ENCODE peak calls at places on chromosomes 5 and 9, in five cellular contexts. One of them, this sample, is unnamed. For H3K27me3, the result is how much of the 10 kb centered on the place peaks cover.

GRCh38 chr5:14479143-14479701 is 102.4 kb upstream of the OTULINL start:
- DNase-seq in heart left ventricle: no peak
- DNase-seq in neural progenitor cell: no peak
- DNase-seq in CD8-positive, alpha-beta T cell: no peak
- DNase-seq in MM.1S: no peak
- DNase-seq in this sample: no peak

GRCh38 chr9:113454914-113455761 is 8.4 kb upstream of the RGS3 start:
- DNase-seq in heart left ventricle: peak
- DNase-seq in MM.1S: peak
- DNase-seq in CD8-positive, alpha-beta T cell: no peak
- DNase-seq in neural progenitor cell: peak
- DNase-seq in this sample: no peak

GRCh38 chr9:107279084-107279483 is 4.0 kb upstream of the RAD23B start:
- DNase-seq in heart left ventricle: no peak
- DNase-seq in MM.1S: no peak
- DNase-seq in neural progenitor cell: no peak
- DNase-seq in CD8-positive, alpha-beta T cell: no peak
- DNase-seq in this sample: no peak

GRCh38 chr9:38641985-38642864 is 21.8 kb upstream of the ANKRD18A start:
- DNase-seq in CD8-positive, alpha-beta T cell: no peak
- DNase-seq in heart left ventricle: no peak
- DNase-seq in MM.1S: peak
- DNase-seq in neural progenitor cell: peak
- DNase-seq in this sample: peak

GRCh38 chr5:157459715-157460599 is at the start of gene NIPAL4:
- DNase-seq in heart left ventricle: no peak
- DNase-seq in neural progenitor cell: peak
- DNase-seq in MM.1S: no peak
- DNase-seq in CD8-positive, alpha-beta T cell: no peak
- DNase-seq in this sample: no peak

GRCh38 chr5:113053614-113054013 is 77.0 kb downstream of the DCP2 start:
- DNase-seq in MM.1S: no peak
- DNase-seq in heart left ventricle: no peak
- DNase-seq in neural progenitor cell: no peak
- DNase-seq in CD8-positive, alpha-beta T cell: no peak
- DNase-seq in this sample: no peak

GRCh38 chr5:112142769-112143270 is 276.3 kb downstream of the EPB41L4A start:
- DNase-seq in CD8-positive, alpha-beta T cell: no peak
- DNase-seq in MM.1S: no peak
- DNase-seq in neural progenitor cell: no peak
- DNase-seq in heart left ventricle: peak
- DNase-seq in this sample: no peak

GRCh38 chr9:121818841-121819430 is 167.5 kb downstream of the DAB2IP start:
- DNase-seq in MM.1S: no peak
- DNase-seq in heart left ventricle: no peak
- DNase-seq in CD8-positive, alpha-beta T cell: no peak
- DNase-seq in neural progenitor cell: no peak
- DNase-seq in this sample: no peak

GRCh38 chr9:112002131-112002846 is 105.7 kb downstream of the UGCG start:
- DNase-seq in CD8-positive, alpha-beta T cell: peak
- DNase-seq in neural progenitor cell: no peak
- DNase-seq in MM.1S: peak
- DNase-seq in heart left ventricle: no peak
- DNase-seq in this sample: no peak

GRCh38 chr5:95884021-95884333 is 61.5 kb upstream of the GLRX start:
- DNase-seq in CD8-positive, alpha-beta T cell: no peak
- DNase-seq in heart left ventricle: no peak
- DNase-seq in neural progenitor cell: no peak
- DNase-seq in MM.1S: no peak
- DNase-seq in this sample: no peak

GRCh38 chr5:30368064-30368463 is 825.4 kb upstream of the CDH6 start:
- DNase-seq in neural progenitor cell: no peak
- DNase-seq in CD8-positive, alpha-beta T cell: no peak
- DNase-seq in MM.1S: no peak
- DNase-seq in heart left ventricle: no peak
- DNase-seq in this sample: no peak

GRCh38 chr9:126052791-126053190 is 273.8 kb upstream of the MVB12B start:
- DNase-seq in CD8-positive, alpha-beta T cell: no peak
- DNase-seq in heart left ventricle: no peak
- DNase-seq in neural progenitor cell: no peak
- DNase-seq in MM.1S: no peak
- DNase-seq in this sample: no peak

GRCh38 chr9:79630521-79631403 is 59.0 kb downstream of the TLE4 start:
- DNase-seq in CD8-positive, alpha-beta T cell: no peak
- DNase-seq in heart left ventricle: no peak
- DNase-seq in neural progenitor cell: no peak
- DNase-seq in MM.1S: no peak
- DNase-seq in this sample: no peak

GRCh38 chr5:154268073-154268472 is 77.5 kb downstream of the GALNT10 start:
- DNase-seq in CD8-positive, alpha-beta T cell: no peak
- DNase-seq in MM.1S: no peak
- DNase-seq in heart left ventricle: no peak
- DNase-seq in neural progenitor cell: no peak
- DNase-seq in this sample: no peak

GRCh38 chr9:83920469-83920941 is 727 bp downstream of the KIF27 start:
- DNase-seq in heart left ventricle: no peak
- DNase-seq in MM.1S: peak
- DNase-seq in neural progenitor cell: no peak
- DNase-seq in CD8-positive, alpha-beta T cell: no peak
- DNase-seq in this sample: no peak

GRCh38 chr9:108511200-108511756 is 344.5 kb downstream of the ACTL7B start:
- DNase-seq in MM.1S: no peak
- DNase-seq in heart left ventricle: no peak
- DNase-seq in neural progenitor cell: no peak
- DNase-seq in CD8-positive, alpha-beta T cell: no peak
- DNase-seq in this sample: no peak

GRCh38 chr9:14400658-14400995 is 86.7 kb upstream of the NFIB start:
- DNase-seq in neural progenitor cell: peak
- DNase-seq in CD8-positive, alpha-beta T cell: no peak
- DNase-seq in MM.1S: no peak
- DNase-seq in heart left ventricle: peak
- DNase-seq in this sample: peak

GRCh38 chr9:130408669-130409068 is 36.1 kb upstream of the ASS1 start:
- DNase-seq in CD8-positive, alpha-beta T cell: no peak
- DNase-seq in MM.1S: no peak
- DNase-seq in neural progenitor cell: no peak
- DNase-seq in heart left ventricle: no peak
- DNase-seq in this sample: no peak

GRCh38 chr9:81826541-81826906 is 101.7 kb upstream of the SPATA31D4 start:
- DNase-seq in heart left ventricle: peak
- DNase-seq in CD8-positive, alpha-beta T cell: no peak
- DNase-seq in MM.1S: no peak
- DNase-seq in neural progenitor cell: peak
- DNase-seq in this sample: no peak

GRCh38 chr9:130128251-130128650 is 44.0 kb upstream of the NCS1 start:
- DNase-seq in heart left ventricle: no peak
- DNase-seq in MM.1S: no peak
- DNase-seq in neural progenitor cell: no peak
- DNase-seq in CD8-positive, alpha-beta T cell: peak
- DNase-seq in this sample: no peak

GRCh38 chr9:110894731-110895130 is 143.5 kb downstream of the LPAR1 start:
- DNase-seq in heart left ventricle: no peak
- DNase-seq in MM.1S: no peak
- DNase-seq in neural progenitor cell: no peak
- DNase-seq in CD8-positive, alpha-beta T cell: no peak
- DNase-seq in this sample: no peak

GRCh38 chr9:83934569-83935275 is 13.5 kb upstream of the KIF27 start:
- DNase-seq in CD8-positive, alpha-beta T cell: no peak
- DNase-seq in heart left ventricle: no peak
- DNase-seq in neural progenitor cell: no peak
- DNase-seq in MM.1S: no peak
- DNase-seq in this sample: no peak

GRCh38 chr5:132383984-132384383 is 14.5 kb downstream of the SLC22A5 start:
- DNase-seq in CD8-positive, alpha-beta T cell: no peak
- DNase-seq in heart left ventricle: no peak
- DNase-seq in neural progenitor cell: no peak
- DNase-seq in MM.1S: no peak
- DNase-seq in this sample: no peak

GRCh38 chr5:122263352-122264030 is 48.5 kb upstream of the SNCAIP start:
- DNase-seq in heart left ventricle: no peak
- DNase-seq in neural progenitor cell: no peak
- DNase-seq in CD8-positive, alpha-beta T cell: no peak
- DNase-seq in MM.1S: no peak
- DNase-seq in this sample: no peak

GRCh38 chr5:92637247-92637646 is 943.8 kb downstream of the NR2F1-AS1 start:
- DNase-seq in MM.1S: no peak
- DNase-seq in neural progenitor cell: no peak
- DNase-seq in heart left ventricle: no peak
- DNase-seq in CD8-positive, alpha-beta T cell: no peak
- DNase-seq in this sample: no peak

GRCh38 chr9:1659036-1659701 is 356.0 kb upstream of the SMARCA2 start:
- DNase-seq in neural progenitor cell: no peak
- DNase-seq in CD8-positive, alpha-beta T cell: no peak
- DNase-seq in heart left ventricle: no peak
- DNase-seq in MM.1S: no peak
- DNase-seq in this sample: no peak

GRCh38 chr9:29209748-29210276 is 1636.5 kb upstream of the C9orf72 start:
- DNase-seq in heart left ventricle: no peak
- DNase-seq in MM.1S: no peak
- DNase-seq in CD8-positive, alpha-beta T cell: no peak
- DNase-seq in neural progenitor cell: no peak
- DNase-seq in this sample: no peak

GRCh38 chr5:1833264-1834021 is 32.2 kb downstream of the NDUFS6 start:
- DNase-seq in heart left ventricle: no peak
- DNase-seq in MM.1S: no peak
- DNase-seq in neural progenitor cell: no peak
- DNase-seq in CD8-positive, alpha-beta T cell: no peak
- DNase-seq in this sample: no peak
- H3K27me3 ChIP-seq in heart left ventricle: under half
- H3K27me3 ChIP-seq in MM.1S: under half
- H3K27me3 ChIP-seq in neural progenitor cell: under half
- H3K27me3 ChIP-seq in CD8-positive, alpha-beta T cell: under half
- H3K27me3 ChIP-seq in this sample: under half

GRCh38 chr5:8906303-8906967 is 639.4 kb downstream of the SEMA5A start:
- DNase-seq in heart left ventricle: no peak
- DNase-seq in MM.1S: no peak
- DNase-seq in CD8-positive, alpha-beta T cell: no peak
- DNase-seq in neural progenitor cell: no peak
- DNase-seq in this sample: no peak
- TF ChIP-seq CTCF in heart left ventricle: no peak
- TF ChIP-seq CTCF in MM.1S: no peak
- TF ChIP-seq CTCF in CD8-positive, alpha-beta T cell: no peak
- TF ChIP-seq CTCF in neural progenitor cell: no peak
- TF ChIP-seq CTCF in this sample: no peak

GRCh38 chr5:159969966-159970365 is 39.0 kb upstream of the TTC1 start:
- DNase-seq in MM.1S: no peak
- DNase-seq in neural progenitor cell: no peak
- DNase-seq in CD8-positive, alpha-beta T cell: no peak
- DNase-seq in heart left ventricle: no peak
- DNase-seq in this sample: no peak

GRCh38 chr5:159971038-159971437 is 37.9 kb upstream of the TTC1 start:
- DNase-seq in heart left ventricle: no peak
- DNase-seq in neural progenitor cell: no peak
- DNase-seq in CD8-positive, alpha-beta T cell: no peak
- DNase-seq in MM.1S: no peak
- DNase-seq in this sample: no peak

GRCh38 chr5:159971931-159972461 is 36.9 kb upstream of the TTC1 start:
- DNase-seq in heart left ventricle: peak
- DNase-seq in neural progenitor cell: peak
- DNase-seq in CD8-positive, alpha-beta T cell: no peak
- DNase-seq in MM.1S: no peak
- DNase-seq in this sample: peak

GRCh38 chr5:159971514-159971913 is 37.4 kb upstream of the TTC1 start:
- DNase-seq in MM.1S: no peak
- DNase-seq in neural progenitor cell: no peak
- DNase-seq in CD8-positive, alpha-beta T cell: no peak
- DNase-seq in heart left ventricle: no peak
- DNase-seq in this sample: no peak

DNA sequence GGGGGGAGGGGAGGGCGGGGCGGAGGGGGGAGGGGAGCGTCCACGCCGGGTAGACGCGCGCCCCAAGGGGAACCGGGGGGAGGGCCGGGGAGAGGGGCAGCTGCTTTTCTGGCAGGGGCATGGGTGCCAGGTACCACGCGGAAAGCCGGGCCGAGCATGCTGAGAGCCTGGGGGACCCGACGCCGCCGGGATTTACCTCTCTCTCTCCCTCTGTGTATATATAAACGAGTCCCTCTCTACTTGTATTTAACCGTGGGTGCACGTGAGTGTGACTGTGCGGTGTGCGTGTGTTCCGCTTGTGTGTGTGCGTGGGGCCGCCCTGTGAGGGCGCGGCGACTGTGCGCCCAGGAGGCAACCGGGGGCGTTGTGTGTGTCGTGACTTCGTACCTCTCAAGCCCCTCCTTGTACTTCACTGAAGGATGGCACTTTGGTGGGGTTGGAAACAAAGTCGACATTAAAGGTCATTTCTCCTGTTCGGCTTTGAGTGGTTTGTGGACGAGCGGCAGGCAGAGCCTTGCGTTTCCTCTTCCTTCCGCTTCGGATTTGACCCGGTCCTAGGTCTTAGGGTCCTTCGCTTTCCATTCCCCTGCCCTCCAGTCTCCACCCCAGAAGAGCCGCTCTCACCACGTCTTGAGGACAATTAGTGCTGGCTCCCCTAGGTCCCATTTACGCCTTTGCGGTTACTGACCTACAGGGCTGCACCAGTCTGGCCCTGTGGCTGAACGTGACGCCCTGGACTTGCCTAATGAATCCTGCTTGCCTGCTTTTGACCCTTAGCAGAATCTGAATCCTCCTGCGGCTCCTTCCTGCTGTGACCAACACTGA is 36.2 kb upstream of the TTC1 start:
- DNase-seq in heart left ventricle: no peak
- DNase-seq in neural progenitor cell: no peak
- DNase-seq in CD8-positive, alpha-beta T cell: no peak
- DNase-seq in MM.1S: no peak
- DNase-seq in this sample: no peak
- H3K4me3 ChIP-seq in heart left ventricle: peak
- H3K4me3 ChIP-seq in neural progenitor cell: peak
- H3K4me3 ChIP-seq in CD8-positive, alpha-beta T cell: no peak
- H3K4me3 ChIP-seq in MM.1S: no peak
- H3K4me3 ChIP-seq in this sample: no peak

GRCh38 chr9:136044207-136044970 is 50.7 kb downstream of the NACC2 start:
- DNase-seq in CD8-positive, alpha-beta T cell: no peak
- DNase-seq in MM.1S: no peak
- DNase-seq in heart left ventricle: no peak
- DNase-seq in neural progenitor cell: no peak
- DNase-seq in this sample: no peak
- H3K27me3 ChIP-seq in CD8-positive, alpha-beta T cell: under half
- H3K27me3 ChIP-seq in MM.1S: half or more
- H3K27me3 ChIP-seq in heart left ventricle: under half
- H3K27me3 ChIP-seq in neural progenitor cell: under half
- H3K27me3 ChIP-seq in this sample: under half

GRCh38 chr5:180787025-180787424 is 15.6 kb downstream of the MGAT1 start:
- DNase-seq in neural progenitor cell: peak
- DNase-seq in MM.1S: no peak
- DNase-seq in CD8-positive, alpha-beta T cell: no peak
- DNase-seq in heart left ventricle: peak
- DNase-seq in this sample: peak
- TF ChIP-seq CTCF in neural progenitor cell: peak
- TF ChIP-seq CTCF in MM.1S: no peak
- TF ChIP-seq CTCF in CD8-positive, alpha-beta T cell: no peak
- TF ChIP-seq CTCF in heart left ventricle: no peak
- TF ChIP-seq CTCF in this sample: no peak

This sample was measured in WERI-Rb-1.